ENCODE peak calls at places on chromosomes 6 and 20, in four cellular contexts. One of them, this sample, is unnamed.
A peak's percentile ranks its signal among the peaks of the same experiment; 100 is the strongest.

GRCh38 chr6:43183441-43183840 is 1.4 kb downstream of the CUL9 start:
- DNase-seq in GM23248: no peak
- DNase-seq in mesenchymal stem cell: no peak
- DNase-seq in lower lobe of right lung: no peak
- DNase-seq in this sample: no peak

GRCh38 chr6:162773996-162774395 is 46.2 kb downstream of the PACRG start:
- DNase-seq in mesenchymal stem cell: no peak
- DNase-seq in lower lobe of right lung: no peak
- DNase-seq in GM23248: no peak
- DNase-seq in this sample: no peak

GRCh38 chr20:35003211-35004031 is 47.8 kb downstream of the MYH7B start:
- DNase-seq in GM23248: no peak
- DNase-seq in mesenchymal stem cell: no peak
- DNase-seq in lower lobe of right lung: peak; percentile 19
- DNase-seq in this sample: peak; percentile 7

GRCh38 chr6:145863396-145863795 is 48.8 kb upstream of the FBXO30 start:
- DNase-seq in mesenchymal stem cell: no peak
- DNase-seq in lower lobe of right lung: no peak
- DNase-seq in GM23248: no peak
- DNase-seq in this sample: no peak

GRCh38 chr6:152130441-152130840 is 323.0 kb downstream of the ESR1 start:
- DNase-seq in mesenchymal stem cell: no peak
- DNase-seq in lower lobe of right lung: no peak
- DNase-seq in GM23248: peak; percentile 70
- DNase-seq in this sample: no peak

GRCh38 chr20:41276317-41276751 is 41.2 kb downstream of the ZHX3 start:
- DNase-seq in mesenchymal stem cell: no peak
- DNase-seq in GM23248: peak; percentile 28
- DNase-seq in lower lobe of right lung: no peak
- DNase-seq in this sample: peak; percentile 23

GRCh38 chr6:5087389-5087788 is 2.2 kb downstream of the PPP1R3G start:
- DNase-seq in GM23248: no peak
- DNase-seq in lower lobe of right lung: peak; percentile 70
- DNase-seq in mesenchymal stem cell: no peak
- DNase-seq in this sample: peak; percentile 61

GRCh38 chr20:32190608-32191415 is 16.7 kb downstream of the PLAGL2 start:
- DNase-seq in GM23248: peak; percentile 64
- DNase-seq in mesenchymal stem cell: no peak
- DNase-seq in lower lobe of right lung: no peak
- DNase-seq in this sample: no peak

GRCh38 chr20:34560141-34560523 is 1.6 kb downstream of the MAP1LC3A start:
- DNase-seq in lower lobe of right lung: no peak
- DNase-seq in GM23248: no peak
- DNase-seq in mesenchymal stem cell: no peak
- DNase-seq in this sample: peak; percentile 54

GRCh38 chr20:49583669-49584417 is 15.9 kb upstream of the PTGIS start:
- DNase-seq in mesenchymal stem cell: peak; percentile 29
- DNase-seq in lower lobe of right lung: peak; percentile 56
- DNase-seq in GM23248: peak; percentile 86
- DNase-seq in this sample: peak; percentile 88

GRCh38 chr20:48041078-48041780 is 255.9 kb upstream of the SULF2 start:
- DNase-seq in lower lobe of right lung: no peak
- DNase-seq in mesenchymal stem cell: no peak
- DNase-seq in GM23248: no peak
- DNase-seq in this sample: no peak

GRCh38 chr6:159168536-159169192 is 536 bp upstream of the FNDC1 start:
- DNase-seq in GM23248: peak; percentile 23
- DNase-seq in lower lobe of right lung: peak; percentile 61
- DNase-seq in mesenchymal stem cell: peak; percentile 64
- DNase-seq in this sample: peak; percentile 60

GRCh38 chr6:11718461-11718860 is 60.1 kb downstream of the ADTRP start:
- DNase-seq in lower lobe of right lung: no peak
- DNase-seq in mesenchymal stem cell: no peak
- DNase-seq in GM23248: peak; percentile 66
- DNase-seq in this sample: no peak

GRCh38 chr6:26478100-26478984 is 20.6 kb downstream of the BTN2A1 start:
- DNase-seq in GM23248: no peak
- DNase-seq in mesenchymal stem cell: no peak
- DNase-seq in lower lobe of right lung: no peak
- DNase-seq in this sample: no peak

GRCh38 chr6:158567871-158568401 is 8.0 kb downstream of the TMEM181 start:
- DNase-seq in mesenchymal stem cell: no peak
- DNase-seq in GM23248: no peak
- DNase-seq in lower lobe of right lung: no peak
- DNase-seq in this sample: no peak

GRCh38 chr20:52150440-52151258 is 40.9 kb downstream of the ZFP64 start:
- DNase-seq in lower lobe of right lung: no peak
- DNase-seq in mesenchymal stem cell: peak; percentile 59
- DNase-seq in GM23248: peak; percentile 53
- DNase-seq in this sample: no peak

GRCh38 chr6:71349976-71350615 is 61.5 kb downstream of the OGFRL1 start:
- DNase-seq in lower lobe of right lung: no peak
- DNase-seq in mesenchymal stem cell: no peak
- DNase-seq in GM23248: peak; percentile 91
- DNase-seq in this sample: no peak

GRCh38 chr6:13304580-13305255 is 23.6 kb downstream of the TBC1D7 start:
- DNase-seq in lower lobe of right lung: no peak
- DNase-seq in GM23248: no peak
- DNase-seq in mesenchymal stem cell: no peak
- DNase-seq in this sample: no peak

GRCh38 chr6:149750136-149750609 is 632 bp downstream of the PCMT1 start:
- DNase-seq in mesenchymal stem cell: peak; percentile 77
- DNase-seq in GM23248: peak; percentile 83
- DNase-seq in lower lobe of right lung: peak; percentile 68
- DNase-seq in this sample: peak; percentile 77

GRCh38 chr20:47740225-47741184 is 44.8 kb downstream of the SULF2 start:
- DNase-seq in mesenchymal stem cell: no peak
- DNase-seq in lower lobe of right lung: peak; percentile 78
- DNase-seq in GM23248: no peak
- DNase-seq in this sample: peak; percentile 67

GRCh38 chr6:40568062-40568708 is 19.0 kb downstream of the LRFN2 start:
- DNase-seq in lower lobe of right lung: no peak
- DNase-seq in mesenchymal stem cell: no peak
- DNase-seq in GM23248: no peak
- DNase-seq in this sample: no peak

GRCh38 chr6:134464690-134465411 is 146.9 kb upstream of the SGK1 start:
- DNase-seq in lower lobe of right lung: no peak
- DNase-seq in GM23248: peak; percentile 48
- DNase-seq in mesenchymal stem cell: peak; percentile 43
- DNase-seq in this sample: peak; percentile 84

GRCh38 chr6:95094751-95095150 is 482.6 kb upstream of the MANEA start:
- DNase-seq in GM23248: peak; percentile 74
- DNase-seq in lower lobe of right lung: no peak
- DNase-seq in mesenchymal stem cell: peak; percentile 11
- DNase-seq in this sample: no peak

GRCh38 chr6:3751019-3751729 is at the start of gene PXDC1:
- DNase-seq in mesenchymal stem cell: peak; percentile 26
- DNase-seq in lower lobe of right lung: peak; percentile 62
- DNase-seq in GM23248: peak; percentile 67
- DNase-seq in this sample: no peak

GRCh38 chr6:128464790-128465189 is 55.6 kb downstream of the PTPRK start:
- DNase-seq in lower lobe of right lung: no peak
- DNase-seq in GM23248: no peak
- DNase-seq in mesenchymal stem cell: no peak
- DNase-seq in this sample: no peak

GRCh38 chr20:59010995-59011873 is 4.2 kb upstream of the CTSZ start:
- DNase-seq in mesenchymal stem cell: peak; percentile 83
- DNase-seq in GM23248: peak; percentile 91
- DNase-seq in lower lobe of right lung: no peak
- DNase-seq in this sample: no peak

GRCh38 chr20:22623211-22623610 is 38.8 kb upstream of the FOXA2 start:
- DNase-seq in lower lobe of right lung: no peak
- DNase-seq in GM23248: peak; percentile 1
- DNase-seq in mesenchymal stem cell: no peak
- DNase-seq in this sample: no peak

GRCh38 chr6:43779864-43780260 is 9.9 kb downstream of the VEGFA start:
- DNase-seq in mesenchymal stem cell: no peak
- DNase-seq in GM23248: no peak
- DNase-seq in lower lobe of right lung: peak; percentile 43
- DNase-seq in this sample: no peak

GRCh38 chr6:137277971-137278602 is 58.9 kb upstream of the IFNGR1 start:
- DNase-seq in mesenchymal stem cell: peak; percentile 66
- DNase-seq in lower lobe of right lung: no peak
- DNase-seq in GM23248: peak; percentile 89
- DNase-seq in this sample: no peak

GRCh38 chr20:59831024-59831900 is 102.2 kb downstream of the SYCP2 start:
- DNase-seq in GM23248: no peak
- DNase-seq in lower lobe of right lung: peak; percentile 60
- DNase-seq in mesenchymal stem cell: no peak
- DNase-seq in this sample: no peak

GRCh38 chr6:93419304-93420162 is at the start of gene EPHA7:
- DNase-seq in lower lobe of right lung: peak; percentile 89
- DNase-seq in mesenchymal stem cell: peak; percentile 96
- DNase-seq in GM23248: peak; percentile 84
- DNase-seq in this sample: peak; percentile 94

GRCh38 chr20:1965520-1966278 is 28.2 kb downstream of the PDYN start:
- DNase-seq in GM23248: peak; percentile 78
- DNase-seq in lower lobe of right lung: peak; percentile 75
- DNase-seq in mesenchymal stem cell: peak; percentile 57
- DNase-seq in this sample: peak; percentile 86

GRCh38 chr20:56463428-56463827 is 5.0 kb upstream of the RTF2 start:
- DNase-seq in mesenchymal stem cell: no peak
- DNase-seq in lower lobe of right lung: no peak
- DNase-seq in GM23248: no peak
- DNase-seq in this sample: no peak

GRCh38 chr20:56454754-56455153 is 13.7 kb upstream of the RTF2 start:
- DNase-seq in lower lobe of right lung: no peak
- DNase-seq in GM23248: no peak
- DNase-seq in mesenchymal stem cell: no peak
- DNase-seq in this sample: no peak

GRCh38 chr20:56453347-56453746 is 15.1 kb upstream of the RTF2 start:
- DNase-seq in lower lobe of right lung: no peak
- DNase-seq in mesenchymal stem cell: no peak
- DNase-seq in GM23248: no peak
- DNase-seq in this sample: no peak

GRCh38 chr20:56460459-56460858 is 8.0 kb upstream of the RTF2 start:
- DNase-seq in lower lobe of right lung: no peak
- DNase-seq in GM23248: no peak
- DNase-seq in mesenchymal stem cell: no peak
- DNase-seq in this sample: no peak

GRCh38 chr20:56458227-56458821 is 10.1 kb upstream of the RTF2 start:
- DNase-seq in lower lobe of right lung: no peak
- DNase-seq in mesenchymal stem cell: no peak
- DNase-seq in GM23248: no peak
- DNase-seq in this sample: no peak
- H3K36me3 ChIP-seq in lower lobe of right lung: peaks cover 27% of the 10 kb centered on the region
- H3K36me3 ChIP-seq in mesenchymal stem cell: no peaks in the 10 kb centered on the region
- H3K36me3 ChIP-seq in GM23248: peaks cover 6% of the 10 kb centered on the region
- H3K36me3 ChIP-seq in this sample: no peaks in the 10 kb centered on the region

DNA sequence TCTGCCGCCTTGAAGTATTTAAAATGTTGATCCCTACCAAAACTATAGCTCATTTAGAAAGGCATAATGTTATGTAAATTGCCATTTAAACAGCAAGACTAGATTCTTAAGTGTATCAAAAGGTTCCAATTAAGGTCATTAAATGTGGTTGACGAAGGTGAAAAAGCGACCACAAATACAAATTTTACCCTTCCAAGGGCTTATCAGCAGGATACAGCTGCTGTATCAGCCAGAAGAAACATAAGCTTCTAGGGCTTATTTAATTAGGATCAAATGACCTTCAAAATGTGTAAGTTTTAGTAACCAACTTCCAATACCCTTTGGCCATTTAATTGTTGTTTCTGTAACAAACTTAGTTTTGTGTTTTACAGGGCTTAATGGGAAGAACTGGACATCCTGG is 139.9 kb downstream of the COL9A1 start:
- DNase-seq in GM23248: no peak
- DNase-seq in lower lobe of right lung: no peak
- DNase-seq in mesenchymal stem cell: no peak
- DNase-seq in this sample: no peak
- H3K4me1 ChIP-seq in GM23248: no peaks in the 10 kb centered on the region
- H3K4me1 ChIP-seq in lower lobe of right lung: no peaks in the 10 kb centered on the region
- H3K4me1 ChIP-seq in mesenchymal stem cell: no peaks in the 10 kb centered on the region
- H3K4me1 ChIP-seq in this sample: no peaks in the 10 kb centered on the region

GRCh38 chr20:11379257-11380011 is 538.3 kb upstream of the BTBD3 start:
- DNase-seq in mesenchymal stem cell: peak; percentile 51
- DNase-seq in GM23248: no peak
- DNase-seq in lower lobe of right lung: no peak
- DNase-seq in this sample: peak; percentile 45
- H3K4me3 ChIP-seq in mesenchymal stem cell: no peak overlapping the region
- H3K4me3 ChIP-seq in GM23248: no peak overlapping the region
- H3K4me3 ChIP-seq in lower lobe of right lung: no peak overlapping the region
- H3K4me3 ChIP-seq in this sample: no peak overlapping the region

GRCh38 chr6:31621320-31621939 is 915 bp downstream of the PRRC2A start:
- DNase-seq in mesenchymal stem cell: peak; percentile 24
- DNase-seq in lower lobe of right lung: no peak
- DNase-seq in GM23248: peak; percentile 41
- DNase-seq in this sample: no peak

GRCh38 chr6:31622678-31623077 is 2.2 kb downstream of the PRRC2A start:
- DNase-seq in mesenchymal stem cell: no peak
- DNase-seq in lower lobe of right lung: peak; percentile 66
- DNase-seq in GM23248: no peak
- DNase-seq in this sample: no peak

GRCh38 chr6:31621991-31622390 is 1.5 kb downstream of the PRRC2A start:
- DNase-seq in mesenchymal stem cell: peak; percentile 24
- DNase-seq in GM23248: peak; percentile 42
- DNase-seq in lower lobe of right lung: no peak
- DNase-seq in this sample: no peak

GRCh38 chr6:31626952-31627351 is 6.4 kb downstream of the PRRC2A start:
- DNase-seq in mesenchymal stem cell: no peak
- DNase-seq in lower lobe of right lung: no peak
- DNase-seq in GM23248: no peak
- DNase-seq in this sample: no peak

GRCh38 chr6:31624070-31624469 is 3.6 kb downstream of the PRRC2A start:
- DNase-seq in lower lobe of right lung: no peak
- DNase-seq in GM23248: no peak
- DNase-seq in mesenchymal stem cell: no peak
- DNase-seq in this sample: no peak
- H3K36me3 ChIP-seq in lower lobe of right lung: peaks cover 69% of the 10 kb centered on the region
- H3K36me3 ChIP-seq in GM23248: peaks cover 59% of the 10 kb centered on the region
- H3K36me3 ChIP-seq in mesenchymal stem cell: peaks cover 65% of the 10 kb centered on the region
- H3K36me3 ChIP-seq in this sample: peaks cover 20% of the 10 kb centered on the region

GRCh38 chr6:33430334-33430733 is 10.5 kb downstream of the SYNGAP1 start:
- DNase-seq in GM23248: no peak
- DNase-seq in mesenchymal stem cell: peak; percentile 59
- DNase-seq in lower lobe of right lung: no peak
- DNase-seq in this sample: no peak

GRCh38 chr6:33430991-33431879 is 11.4 kb downstream of the SYNGAP1 start:
- DNase-seq in GM23248: peak; percentile 64
- DNase-seq in mesenchymal stem cell: peak; percentile 81
- DNase-seq in lower lobe of right lung: peak; percentile 71
- DNase-seq in this sample: peak; percentile 53

GRCh38 chr6:33428219-33428890 is 8.5 kb downstream of the SYNGAP1 start:
- DNase-seq in mesenchymal stem cell: peak; percentile 65
- DNase-seq in GM23248: peak; percentile 75
- DNase-seq in lower lobe of right lung: peak; percentile 59
- DNase-seq in this sample: no peak

GRCh38 chr6:33428891-33429744 is 9.3 kb downstream of the SYNGAP1 start:
- DNase-seq in GM23248: no peak
- DNase-seq in mesenchymal stem cell: no peak
- DNase-seq in lower lobe of right lung: no peak
- DNase-seq in this sample: no peak

GRCh38 chr6:33429745-33430042 is 9.8 kb downstream of the SYNGAP1 start:
- DNase-seq in lower lobe of right lung: no peak
- DNase-seq in GM23248: no peak
- DNase-seq in mesenchymal stem cell: no peak
- DNase-seq in this sample: no peak
- H3K4me1 ChIP-seq in lower lobe of right lung: peaks cover 54% of the 10 kb centered on the region
- H3K4me1 ChIP-seq in GM23248: peaks cover 15% of the 10 kb centered on the region
- H3K4me1 ChIP-seq in mesenchymal stem cell: peaks cover 62% of the 10 kb centered on the region
- H3K4me1 ChIP-seq in this sample: peaks cover 15% of the 10 kb centered on the region

GRCh38 chr20:63738687-63739128 is 868 bp upstream of the SLC2A4RG start:
- DNase-seq in GM23248: peak; percentile 56
- DNase-seq in mesenchymal stem cell: peak; percentile 61
- DNase-seq in lower lobe of right lung: peak; percentile 79
- DNase-seq in this sample: peak; percentile 77
- H3K4me3 ChIP-seq in GM23248: no peak overlapping the region
- H3K4me3 ChIP-seq in mesenchymal stem cell: peak overlapping the region; percentile 65
- H3K4me3 ChIP-seq in lower lobe of right lung: peak overlapping the region; percentile 68
- H3K4me3 ChIP-seq in this sample: peak overlapping the region; percentile 79

This sample was measured in psoas muscle.